ENCODE peak calls at places on chromosome 7, in eight cellular contexts. H is upper lobe of left lung; Y is H54; R is Calu3; K is AG04450; E is progenitor cell of endocrine pancreas; Z is H4; Q is activated T-helper 1 cell treated with anti-CD3 and anti-CD28 coated beads, Interleukin-2, amount 50 U/mL, for 16 hours. V is an unnamed sample.
A peak's percentile ranks its signal among the peaks of the same experiment; 100 is the strongest.

GRCh38 chr7:1670894-1671875 is 1.1 kb downstream of the ELFN1 start:
- DNase-seq in Y (peak; percentile 68), E (peak; percentile 8), Z (no peak), R (no peak), Q (no peak), K (no peak), H (no peak), V (no peak)

GRCh38 chr7:128830231-128831177 is at the start of gene FLNC:
- DNase-seq in H (peak; percentile 91), R (peak; percentile 38), Y (peak; percentile 41), Z (no peak), Q (no peak), E (no peak), K (no peak), V (no peak)

GRCh38 chr7:79386688-79387422 is 66.6 kb downstream of the MAGI2 start:
- DNase-seq in Y (no peak), Z (peak; percentile 62), K (peak; percentile 18), R (no peak), Q (no peak), H (no peak), E (no peak), V (no peak)

GRCh38 chr7:94656925-94657731 is 1.2 kb upstream of the SGCE start:
- DNase-seq in Y (no peak), Z (peak; percentile 56), Q (no peak), R (no peak), K (no peak), H (no peak), E (no peak), V (no peak)

GRCh38 chr7:28990200-28990960 is 32.2 kb upstream of the TRIL start:
- DNase-seq in R (no peak), Y (no peak), K (no peak), H (no peak), E (no peak), Q (no peak), Z (no peak), V (no peak)

GRCh38 chr7:122544463-122544862 is 154.5 kb downstream of the RNF133 start:
- DNase-seq in Y (no peak), E (no peak), Q (no peak), H (no peak), R (no peak), K (no peak), Z (no peak), V (no peak)

GRCh38 chr7:107690611-107691010 is 30.0 kb downstream of the SLC26A4 start:
- DNase-seq in Z (no peak), R (no peak), H (no peak), K (no peak), Y (no peak), E (no peak), Q (no peak), V (no peak)

GRCh38 chr7:113015038-113015645 is 71.5 kb downstream of the GPR85 start:
- DNase-seq in Y (no peak), R (peak; percentile 3), Z (peak; percentile 40), K (no peak), Q (no peak), H (no peak), E (no peak), V (no peak)

GRCh38 chr7:23467731-23468720 is 2.3 kb downstream of the IGF2BP3 start:
- DNase-seq in H (peak; percentile 55), Z (peak; percentile 64), E (peak; percentile 24), R (peak; percentile 65), K (no peak), Q (no peak), Y (peak; percentile 61), V (peak; percentile 73)

GRCh38 chr7:122944682-122945303 is 50.7 kb downstream of the TAS2R16 start:
- DNase-seq in Y (no peak), Q (no peak), R (no peak), Z (no peak), H (no peak), E (no peak), K (no peak), V (no peak)

GRCh38 chr7:47647213-47647985 is 65.5 kb upstream of the TNS3 start:
- DNase-seq in R (no peak), H (no peak), K (no peak), Z (no peak), Y (no peak), Q (no peak), E (no peak), V (no peak)

GRCh38 chr7:17368856-17369520 is 70.5 kb downstream of the AHR start:
- DNase-seq in R (no peak), Q (no peak), Z (no peak), E (no peak), K (no peak), Y (no peak), H (no peak), V (no peak)

GRCh38 chr7:55250313-55250712 is 114.8 kb upstream of the LANCL2 start:
- DNase-seq in H (no peak), Z (peak; percentile 77), K (no peak), E (no peak), Q (no peak), R (peak; percentile 73), Y (peak; percentile 89), V (peak; percentile 76)

GRCh38 chr7:24576171-24577052 is 3.2 kb downstream of the PALS2 start:
- DNase-seq in R (peak; percentile 56), Z (peak; percentile 89), H (no peak), Y (peak; percentile 82), K (peak; percentile 42), Q (no peak), E (no peak), V (no peak)

GRCh38 chr7:26648429-26649015 is 215.9 kb downstream of the SKAP2 start:
- DNase-seq in Q (no peak), K (no peak), E (no peak), R (no peak), Y (peak; percentile 58), Z (peak; percentile 73), H (no peak), V (no peak)